ENCODE peak calls at places on chromosome 12, in six cellular contexts. One of them, this sample, is unnamed.

GRCh38 chr12:15050664-15051063 is 77.8 kb downstream of the PDE6H start:
- DNase-seq in neuronal stem cell: no peak
- DNase-seq in trophoblast cell: no peak
- DNase-seq in IMR-90: no peak
- DNase-seq in H1: no peak
- DNase-seq in mesendoderm: no peak
- DNase-seq in this sample: peak; percentile 71

GRCh38 chr12:56387152-56387551 is 24.5 kb upstream of the APOF start:
- DNase-seq in neuronal stem cell: no peak
- DNase-seq in IMR-90: peak; percentile 49
- DNase-seq in trophoblast cell: no peak
- DNase-seq in H1: no peak
- DNase-seq in mesendoderm: peak; percentile 48
- DNase-seq in this sample: peak; percentile 13

GRCh38 chr12:52076811-52077210 is 2.7 kb upstream of the SMIM41 start:
- DNase-seq in neuronal stem cell: no peak
- DNase-seq in H1: no peak
- DNase-seq in mesendoderm: no peak
- DNase-seq in trophoblast cell: no peak
- DNase-seq in IMR-90: no peak
- DNase-seq in this sample: no peak

GRCh38 chr12:52147983-52148540 is 43.8 kb downstream of the KRT80 start:
- DNase-seq in IMR-90: no peak
- DNase-seq in mesendoderm: no peak
- DNase-seq in neuronal stem cell: no peak
- DNase-seq in trophoblast cell: no peak
- DNase-seq in H1: no peak
- DNase-seq in this sample: no peak

GRCh38 chr12:93894391-93895095 is 217.4 kb downstream of the CRADD start:
- DNase-seq in neuronal stem cell: no peak
- DNase-seq in trophoblast cell: no peak
- DNase-seq in mesendoderm: no peak
- DNase-seq in IMR-90: peak; percentile 52
- DNase-seq in H1: no peak
- DNase-seq in this sample: no peak

GRCh38 chr12:88300931-88301330 is 158.8 kb downstream of the TMTC3 start:
- DNase-seq in trophoblast cell: no peak
- DNase-seq in H1: no peak
- DNase-seq in IMR-90: peak; percentile 32
- DNase-seq in neuronal stem cell: no peak
- DNase-seq in mesendoderm: no peak
- DNase-seq in this sample: peak; percentile 3

GRCh38 chr12:109757671-109758265 is 44.1 kb downstream of the FAM222A start:
- DNase-seq in neuronal stem cell: no peak
- DNase-seq in H1: no peak
- DNase-seq in IMR-90: no peak
- DNase-seq in mesendoderm: no peak
- DNase-seq in trophoblast cell: no peak
- DNase-seq in this sample: no peak

GRCh38 chr12:105748806-105749600 is 389.8 kb downstream of the NUAK1 start:
- DNase-seq in neuronal stem cell: no peak
- DNase-seq in H1: no peak
- DNase-seq in trophoblast cell: no peak
- DNase-seq in IMR-90: peak; percentile 74
- DNase-seq in mesendoderm: no peak
- DNase-seq in this sample: no peak

GRCh38 chr12:129830796-129831195 is 73.0 kb downstream of the TMEM132D start:
- DNase-seq in neuronal stem cell: no peak
- DNase-seq in H1: no peak
- DNase-seq in trophoblast cell: no peak
- DNase-seq in mesendoderm: peak; percentile 70
- DNase-seq in IMR-90: no peak
- DNase-seq in this sample: no peak

GRCh38 chr12:90484130-90484529 is 470.8 kb downstream of the CCER1 start:
- DNase-seq in trophoblast cell: no peak
- DNase-seq in neuronal stem cell: no peak
- DNase-seq in H1: no peak
- DNase-seq in IMR-90: no peak
- DNase-seq in mesendoderm: peak; percentile 41
- DNase-seq in this sample: peak; percentile 18

GRCh38 chr12:111268738-111269572 is 99.9 kb downstream of the PHETA1 start:
- DNase-seq in trophoblast cell: peak; percentile 49
- DNase-seq in neuronal stem cell: no peak
- DNase-seq in IMR-90: no peak
- DNase-seq in H1: no peak
- DNase-seq in mesendoderm: peak; percentile 43
- DNase-seq in this sample: no peak

GRCh38 chr12:50924131-50924438 is 28.3 kb upstream of the HIGD1C start:
- DNase-seq in trophoblast cell: no peak
- DNase-seq in IMR-90: no peak
- DNase-seq in neuronal stem cell: no peak
- DNase-seq in mesendoderm: no peak
- DNase-seq in H1: no peak
- DNase-seq in this sample: no peak
- H3K27ac ChIP-seq in trophoblast cell: peak overlapping the region; percentile 92
- H3K27ac ChIP-seq in IMR-90: peak overlapping the region; percentile 86
- H3K27ac ChIP-seq in neuronal stem cell: no peak overlapping the region
- H3K27ac ChIP-seq in mesendoderm: peak overlapping the region; percentile 57
- H3K27ac ChIP-seq in H1: no peak overlapping the region
- H3K27ac ChIP-seq in this sample: peak overlapping the region; percentile 61

GRCh38 chr12:107091989-107092641 is 1.2 kb downstream of the CRY1 start:
- DNase-seq in neuronal stem cell: peak; percentile 70
- DNase-seq in trophoblast cell: peak; percentile 94
- DNase-seq in H1: no peak
- DNase-seq in mesendoderm: peak; percentile 97
- DNase-seq in IMR-90: peak; percentile 97
- DNase-seq in this sample: peak; percentile 99

GRCh38 chr12:107092669-107093546 is 441 bp downstream of the CRY1 start:
- DNase-seq in trophoblast cell: peak; percentile 72
- DNase-seq in neuronal stem cell: peak; percentile 24
- DNase-seq in mesendoderm: peak; percentile 62
- DNase-seq in IMR-90: no peak
- DNase-seq in H1: no peak
- DNase-seq in this sample: peak; percentile 77

GRCh38 chr12:107096571-107096970 is 3.2 kb upstream of the CRY1 start:
- DNase-seq in mesendoderm: no peak
- DNase-seq in IMR-90: no peak
- DNase-seq in trophoblast cell: no peak
- DNase-seq in neuronal stem cell: no peak
- DNase-seq in H1: no peak
- DNase-seq in this sample: no peak

GRCh38 chr12:107091381-107091780 is 2.0 kb downstream of the CRY1 start:
- DNase-seq in mesendoderm: no peak
- DNase-seq in trophoblast cell: peak; percentile 30
- DNase-seq in IMR-90: peak; percentile 64
- DNase-seq in H1: no peak
- DNase-seq in neuronal stem cell: no peak
- DNase-seq in this sample: peak; percentile 51

DNA sequence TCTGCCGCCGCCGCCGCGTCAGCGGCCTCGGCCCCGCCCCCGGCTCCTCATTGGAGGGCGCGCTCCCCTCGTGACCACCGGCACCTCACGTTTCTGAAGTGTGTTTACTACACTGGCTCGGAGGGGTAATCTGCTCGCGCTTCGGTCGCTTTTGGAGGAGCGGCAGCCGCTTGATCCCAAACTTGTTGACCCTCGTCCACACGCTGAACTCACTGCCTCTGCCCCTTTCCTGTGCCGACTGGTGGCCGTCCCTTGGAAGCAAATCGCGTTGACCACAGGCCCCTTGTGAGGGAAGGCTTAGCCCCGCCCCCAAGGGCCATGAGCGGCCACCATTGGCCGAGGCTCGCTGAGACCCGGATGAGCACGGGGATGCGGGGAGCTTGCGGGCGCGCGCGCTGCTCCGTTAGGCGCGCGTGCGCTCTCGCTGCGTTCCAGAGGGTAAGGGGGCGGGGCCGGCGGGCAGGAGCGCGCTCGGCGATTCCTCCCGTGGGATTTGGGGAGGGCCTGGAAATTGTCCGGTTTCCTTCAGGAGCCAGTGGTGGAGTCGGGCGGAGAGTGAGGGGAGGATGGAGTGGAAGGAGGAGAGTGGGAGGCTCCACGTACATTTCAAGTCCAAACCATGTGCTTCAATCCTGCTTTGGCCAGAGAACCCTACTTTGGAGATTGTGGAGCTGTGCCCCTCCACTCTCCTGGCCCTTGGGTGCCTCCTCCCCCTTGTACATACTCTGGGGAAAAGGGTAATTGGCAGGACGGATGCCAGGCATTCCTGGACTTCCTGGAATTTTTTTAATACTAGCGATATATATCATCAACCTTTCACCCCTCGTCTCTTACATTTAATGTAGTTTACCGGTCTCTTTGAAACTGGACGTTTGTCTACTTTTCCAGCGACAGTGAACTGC is at the start of gene CRY1:
- DNase-seq in H1: peak; percentile 81
- DNase-seq in IMR-90: peak; percentile 94
- DNase-seq in neuronal stem cell: peak; percentile 96
- DNase-seq in trophoblast cell: peak; percentile 99
- DNase-seq in mesendoderm: peak; percentile 98
- DNase-seq in this sample: peak; percentile 97
- H3K18ac ChIP-seq in H1: peak within 1 kb of the TSS; percentile 98
- H3K18ac ChIP-seq in IMR-90: peak within 1 kb of the TSS; percentile 76
- H3K18ac ChIP-seq in neuronal stem cell: peak within 1 kb of the TSS; percentile 100
- H3K18ac ChIP-seq in trophoblast cell: peak within 1 kb of the TSS; percentile 80
- H3K18ac ChIP-seq in mesendoderm: peak within 1 kb of the TSS; percentile 69
- H3K18ac ChIP-seq in this sample: peak within 1 kb of the TSS; percentile 86

GRCh38 chr12:122081108-122081696 is 2.6 kb downstream of the MLXIP start:
- DNase-seq in H1: no peak
- DNase-seq in trophoblast cell: peak; percentile 75
- DNase-seq in mesendoderm: no peak
- DNase-seq in IMR-90: no peak
- DNase-seq in neuronal stem cell: no peak
- DNase-seq in this sample: peak; percentile 77
- H3K4me3 ChIP-seq in H1: no peak overlapping the region
- H3K4me3 ChIP-seq in trophoblast cell: no peak overlapping the region
- H3K4me3 ChIP-seq in mesendoderm: no peak overlapping the region
- H3K4me3 ChIP-seq in IMR-90: peak overlapping the region; percentile 19
- H3K4me3 ChIP-seq in neuronal stem cell: no peak overlapping the region
- H3K4me3 ChIP-seq in this sample: no peak overlapping the region

DNA sequence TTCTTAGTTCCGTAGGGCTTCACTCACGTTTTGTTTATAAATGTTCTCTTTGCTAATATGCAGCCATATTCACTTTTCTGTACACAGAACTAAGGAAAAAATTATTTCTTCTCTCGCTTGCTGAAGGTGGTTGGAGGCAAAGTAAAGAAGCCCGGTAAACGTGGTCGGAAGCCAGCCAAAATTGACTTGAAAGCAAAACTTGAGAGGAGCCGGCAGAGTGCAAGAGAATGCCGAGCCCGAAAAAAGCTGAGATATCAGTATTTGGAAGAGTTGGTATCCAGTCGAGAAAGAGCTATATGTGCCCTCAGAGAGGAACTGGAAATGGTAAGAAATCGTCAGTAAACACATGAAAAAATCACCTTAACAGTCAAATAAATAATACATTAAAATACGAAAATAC is 24.0 kb downstream of the CREBL2 start:
- DNase-seq in H1: no peak
- DNase-seq in IMR-90: no peak
- DNase-seq in mesendoderm: no peak
- DNase-seq in trophoblast cell: no peak
- DNase-seq in neuronal stem cell: no peak
- DNase-seq in this sample: no peak
- H3K27ac ChIP-seq in H1: no peak overlapping the region
- H3K27ac ChIP-seq in IMR-90: no peak overlapping the region
- H3K27ac ChIP-seq in mesendoderm: no peak overlapping the region
- H3K27ac ChIP-seq in trophoblast cell: no peak overlapping the region
- H3K27ac ChIP-seq in neuronal stem cell: no peak overlapping the region
- H3K27ac ChIP-seq in this sample: no peak overlapping the region

This sample was measured in mesenchymal stem cell.